ENCODE peak calls at places on chromosomes 7 and 10, in six cellular contexts. F is SK-N-SH, H is HepG2, A is H1, U is GM12891, K is K562. I is an unnamed sample.

GRCh38 chr10:90986136-90986760 is 65.4 kb upstream of the ANKRD1 start:
- DNase-seq in F (no peak), H (no peak), A (no peak), U (no peak), K (no peak), I (no peak)

GRCh38 chr7:154892459-154892858 is 110.5 kb downstream of the PAXIP1 start:
- DNase-seq in F (no peak), H (no peak), A (peak), U (no peak), K (peak), I (no peak)

GRCh38 chr7:84291756-84292155 is 97.2 kb upstream of the SEMA3A start:
- DNase-seq in F (no peak), H (no peak), A (no peak), U (no peak), K (no peak), I (no peak)

GRCh38 chr7:140640727-140641531 is at the start of gene DENND2A:
- DNase-seq in F (peak), H (no peak), A (peak), U (peak), K (no peak), I (peak)

GRCh38 chr10:116044722-116045374 is 228.2 kb downstream of the GFRA1 start:
- DNase-seq in F (no peak), H (no peak), A (no peak), U (no peak), K (no peak), I (no peak)

GRCh38 chr7:29464693-29465092 is 98.9 kb upstream of the PRR15 start:
- DNase-seq in F (no peak), H (no peak), A (no peak), U (no peak), K (no peak), I (no peak)

GRCh38 chr7:29893351-29894005 is 87.2 kb downstream of the WIPF3 start:
- DNase-seq in F (peak), H (no peak), A (no peak), U (no peak), K (no peak), I (no peak)

GRCh38 chr7:21923663-21924062 is 22.0 kb downstream of the CDCA7L start:
- DNase-seq in F (no peak), H (no peak), A (no peak), U (no peak), K (no peak), I (no peak)

GRCh38 chr7:102433319-102434038 is at the start of gene ORAI2:
- DNase-seq in F (peak), H (no peak), A (peak), U (peak), K (peak), I (peak)

GRCh38 chr7:131145770-131146169 is 181.9 kb upstream of the MKLN1 start:
- DNase-seq in F (no peak), H (no peak), A (no peak), U (no peak), K (no peak), I (no peak)

GRCh38 chr7:28921822-28922221 is 36.3 kb downstream of the TRIL start:
- DNase-seq in F (peak), H (peak), A (no peak), U (peak), K (peak), I (no peak)

GRCh38 chr7:131555565-131556054 is 818 bp downstream of the PODXL start:
- DNase-seq in F (no peak), H (no peak), A (no peak), U (no peak), K (no peak), I (no peak)

GRCh38 chr10:34978080-34978479 is 112.1 kb downstream of the CUL2 start:
- DNase-seq in F (no peak), H (no peak), A (no peak), U (no peak), K (no peak), I (no peak)

GRCh38 chr10:130452096-130452495 is 315.9 kb downstream of the GLRX3 start:
- DNase-seq in F (no peak), H (no peak), A (no peak), U (no peak), K (no peak), I (no peak)

GRCh38 chr7:47950714-47951113 is 2.4 kb upstream of the PKD1L1 start:
- DNase-seq in F (no peak), H (no peak), A (no peak), U (no peak), K (no peak), I (no peak)
- TF ChIP-seq TAF1 in F (no peak), H (no peak), A (no peak), U (no peak), K (no peak), I (no peak)

DNA sequence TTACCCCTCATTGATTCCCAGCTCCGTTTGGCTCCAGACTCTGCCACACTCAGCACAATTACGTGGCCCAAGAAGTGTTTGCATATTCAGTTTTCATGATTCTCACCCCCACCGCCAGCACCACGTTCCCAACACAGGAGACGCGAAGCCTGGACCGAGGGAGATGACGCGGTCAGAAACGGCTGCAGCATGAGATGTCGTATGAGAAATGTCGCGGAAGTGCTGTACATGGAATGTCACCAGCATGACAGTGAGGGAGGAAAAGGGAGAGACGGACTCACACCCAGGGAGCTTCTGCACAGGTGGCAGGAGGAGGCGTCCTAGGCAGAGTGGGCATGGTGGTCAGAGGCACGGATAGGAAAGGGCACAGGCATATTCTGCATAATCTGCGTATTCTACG is 188.3 kb downstream of the WDR37 start:
- DNase-seq in F (no peak), H (no peak), A (no peak), U (no peak), K (no peak), I (no peak)
- TF ChIP-seq TAF1 in F (no peak), H (no peak), A (no peak), U (no peak), K (no peak), I (no peak)

DNA sequence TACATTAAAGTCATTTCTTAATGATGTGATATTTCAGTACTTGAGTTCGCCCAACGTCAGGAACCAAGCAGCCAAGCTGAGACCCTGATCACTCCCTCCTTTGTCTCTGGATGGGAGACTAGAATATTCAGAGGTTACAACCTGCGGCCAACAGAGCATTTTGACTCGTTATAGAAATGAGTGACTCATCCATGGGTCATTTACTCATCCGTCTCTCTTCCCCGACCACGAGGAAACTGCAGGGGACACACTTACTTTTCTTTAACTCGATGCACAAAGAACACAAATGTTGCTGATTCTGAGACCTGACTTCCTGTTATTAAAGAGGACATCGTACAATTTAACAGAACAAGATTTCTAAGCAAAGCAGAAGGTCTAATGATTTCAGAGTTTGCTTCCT is 343.3 kb downstream of the FRMD4A start:
- DNase-seq in F (no peak), H (no peak), A (no peak), U (no peak), K (no peak), I (no peak)
- TF ChIP-seq TAF1 in F (no peak), H (no peak), A (no peak), U (no peak), K (no peak), I (no peak)

DNA sequence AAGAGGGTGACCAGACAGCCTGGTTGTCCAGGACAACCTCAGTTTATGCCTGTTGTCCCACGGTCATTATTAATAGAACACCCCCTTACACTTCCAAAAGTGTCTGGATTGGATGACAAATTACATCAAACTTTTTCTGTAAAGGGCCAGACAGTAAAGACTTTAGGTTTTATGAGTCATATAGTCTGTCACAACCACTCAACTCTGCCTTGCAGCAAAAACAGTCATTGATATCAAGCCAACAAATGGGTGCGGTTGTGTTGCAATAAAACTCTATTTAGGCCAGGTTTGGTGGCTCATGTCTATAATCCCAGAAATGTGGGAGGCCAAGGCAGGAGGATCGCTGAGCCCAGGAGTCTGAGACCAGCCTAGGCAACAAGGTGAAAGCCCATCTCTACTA is 66.7 kb upstream of the ATP6V0A4 start:
- DNase-seq in F (no peak), H (no peak), A (no peak), U (no peak), K (no peak), I (no peak)
- TF ChIP-seq TAF1 in F (no peak), H (no peak), A (no peak), U (no peak), K (no peak), I (no peak)

GRCh38 chr7:156176039-156176438 is 363.8 kb upstream of the SHH start:
- DNase-seq in F (no peak), H (no peak), A (no peak), U (no peak), K (no peak), I (no peak)
- TF ChIP-seq TAF1 in F (no peak), H (no peak), A (no peak), U (no peak), K (no peak), I (no peak)

DNA sequence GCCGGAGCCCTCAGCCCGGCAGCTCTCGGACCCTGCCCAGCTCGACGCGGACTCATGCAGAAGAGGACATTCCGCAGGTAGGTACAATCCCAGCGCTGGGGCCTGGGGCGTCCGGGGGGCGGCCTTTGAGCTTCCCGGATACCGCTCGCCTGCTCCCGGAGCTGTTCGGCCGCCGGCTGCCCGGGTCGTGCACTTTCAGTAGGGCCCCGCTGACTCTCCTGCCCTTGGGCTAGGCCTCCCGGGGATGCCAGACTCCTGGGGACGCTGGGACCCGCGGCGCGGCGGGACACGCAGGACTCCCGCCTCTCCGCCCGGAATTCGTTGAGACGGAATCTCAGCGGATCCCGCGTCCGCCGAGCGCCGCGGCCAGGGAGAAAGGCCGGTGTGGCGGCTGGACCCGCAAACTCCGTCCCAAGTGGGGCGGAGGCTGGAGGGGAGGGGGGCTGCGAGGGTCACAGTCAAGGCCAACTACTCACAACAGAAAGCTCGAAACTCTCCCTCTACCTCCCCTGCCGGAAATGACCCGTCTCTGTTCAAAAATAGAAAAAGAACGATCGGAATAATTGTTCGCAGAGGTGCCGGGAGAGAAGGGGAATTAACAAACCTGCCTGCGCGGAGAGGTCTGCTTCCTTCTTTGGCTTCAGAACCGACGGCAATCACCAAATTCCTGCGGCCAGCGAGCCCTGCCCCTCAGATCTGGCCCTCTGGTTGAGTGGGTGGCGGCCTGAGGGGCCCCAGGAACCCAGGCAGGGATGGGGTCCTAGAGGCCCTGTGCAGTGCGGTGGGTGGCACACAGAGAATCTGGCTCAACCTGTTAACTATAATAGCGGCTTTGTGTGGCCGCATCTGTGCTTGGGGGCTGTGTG is 9.2 kb downstream of the TLX1 start:
- DNase-seq in F (peak), H (no peak), A (no peak), U (no peak), K (no peak), I (no peak)
- TF ChIP-seq TAF1 in F (no peak), H (no peak), A (no peak), U (no peak), K (no peak), I (no peak)

I was measured in GM12892.